ENCODE peak calls at places on chromosomes 1 and 21, in four cellular contexts. W is upper lobe of left lung, S is suprapubic skin, C is lung. U is an unnamed sample. For H3K4me1, the result is how much of the 10 kb centered on the place peaks cover.

GRCh38 chr1:56160916-56161315 is 418.4 kb downstream of the PLPP3 start:
- DNase-seq in W (no peak), S (no peak), C (no peak), U (no peak)

GRCh38 chr1:14924012-14924452 is 229.5 kb upstream of the TMEM51 start:
- DNase-seq in W (peak), S (peak), C (no peak), U (no peak)

GRCh38 chr1:169514566-169515270 is 29.0 kb upstream of the SLC19A2 start:
- DNase-seq in W (no peak), S (no peak), C (no peak), U (no peak)

GRCh38 chr1:49297783-49298182 is 521.1 kb upstream of the BEND5 start:
- DNase-seq in W (no peak), S (no peak), C (no peak), U (no peak)

GRCh38 chr21:32494946-32495703 is 82.6 kb downstream of the EVA1C start:
- DNase-seq in W (no peak), S (no peak), C (no peak), U (no peak)

GRCh38 chr1:20483833-20484525 is 2.0 kb downstream of the CAMK2N1 start:
- DNase-seq in W (no peak), S (no peak), C (no peak), U (no peak)

GRCh38 chr21:32083175-32083574 is 195.7 kb downstream of the MIS18A start:
- DNase-seq in W (no peak), S (no peak), C (no peak), U (no peak)

GRCh38 chr1:119784127-119784781 is 15.5 kb upstream of the HMGCS2 start:
- DNase-seq in W (peak), S (peak), C (peak), U (no peak)

GRCh38 chr21:25501996-25502665 is 105.2 kb downstream of the MRPL39 start:
- DNase-seq in W (peak), S (no peak), C (no peak), U (no peak)

GRCh38 chr1:230270185-230270939 is 155.8 kb downstream of the PGBD5 start:
- DNase-seq in W (no peak), S (no peak), C (no peak), U (no peak)

GRCh38 chr1:30328100-30328370 is 395.4 kb downstream of the MATN1 start:
- DNase-seq in W (no peak), S (no peak), C (no peak), U (no peak)

GRCh38 chr1:245579881-245580280 is 425.1 kb downstream of the KIF26B start:
- DNase-seq in W (no peak), S (peak), C (no peak), U (no peak)

GRCh38 chr1:7467476-7468175 is 303.5 kb upstream of the VAMP3 start:
- DNase-seq in W (no peak), S (no peak), C (no peak), U (no peak)

GRCh38 chr1:202143011-202143767 is 1.3 kb downstream of the ARL8A start:
- DNase-seq in W (peak), S (no peak), C (peak), U (no peak)

GRCh38 chr1:54310439-54311328 is 95.5 kb downstream of the SSBP3 start:
- DNase-seq in W (peak), S (no peak), C (peak), U (no peak)

GRCh38 chr1:221939598-221939997 is 197.7 kb upstream of the DUSP10 start:
- DNase-seq in W (no peak), S (no peak), C (no peak), U (no peak)

GRCh38 chr1:115748396-115749130 is 20.0 kb downstream of the CASQ2 start:
- DNase-seq in W (no peak), S (no peak), C (no peak), U (no peak)

GRCh38 chr1:178057131-178057765 is 36.7 kb upstream of the RASAL2 start:
- DNase-seq in W (no peak), S (no peak), C (no peak), U (no peak)

GRCh38 chr1:178052650-178053461 is 41.0 kb upstream of the RASAL2 start:
- DNase-seq in W (no peak), S (no peak), C (no peak), U (no peak)

GRCh38 chr1:178057863-178058576 is 35.9 kb upstream of the RASAL2 start:
- DNase-seq in W (peak), S (no peak), C (no peak), U (no peak)

GRCh38 chr1:178055093-178055492 is 38.8 kb upstream of the RASAL2 start:
- DNase-seq in W (peak), S (no peak), C (peak), U (no peak)

GRCh38 chr1:178055779-178056471 is 38.0 kb upstream of the RASAL2 start:
- DNase-seq in W (peak), S (no peak), C (no peak), U (no peak)
- H3K4me1 ChIP-seq in W (half or more), S (half or more), C (under half), U (under half)

GRCh38 chr1:29201595-29202051 is 19.9 kb upstream of the SRSF4 start:
- DNase-seq in W (no peak), S (no peak), C (no peak), U (no peak)

GRCh38 chr1:29202584-29203340 is 21.1 kb upstream of the SRSF4 start:
- DNase-seq in W (peak), S (peak), C (peak), U (no peak)

GRCh38 chr1:29200905-29201594 is 19.4 kb upstream of the SRSF4 start:
- DNase-seq in W (no peak), S (no peak), C (no peak), U (no peak)

GRCh38 chr1:29197993-29198392 is 16.3 kb upstream of the SRSF4 start:
- DNase-seq in W (no peak), S (no peak), C (no peak), U (no peak)

GRCh38 chr1:29202053-29202452 is 20.4 kb upstream of the SRSF4 start:
- DNase-seq in W (peak), S (no peak), C (no peak), U (no peak)
- H3K4me1 ChIP-seq in W (under half), S (under half), C (under half), U (under half)

GRCh38 chr1:231866392-231867331 is 240.1 kb downstream of the DISC1 start:
- DNase-seq in W (peak), S (no peak), C (peak), U (no peak)
- H3K4me1 ChIP-seq in W (under half), S (under half), C (under half), U (under half)

GRCh38 chr1:91015358-91015780 is 6.5 kb downstream of the ZNF644 start:
- DNase-seq in W (no peak), S (no peak), C (no peak), U (no peak)
- H3K4me1 ChIP-seq in W (half or more), S (under half), C (under half), U (half or more)

GRCh38 chr1:3497521-3497920 is 43.1 kb downstream of the ARHGEF16 start:
- DNase-seq in W (no peak), S (no peak), C (no peak), U (no peak)
- H3K4me1 ChIP-seq in W (under half), S (under half), C (under half), U (under half)

DNA sequence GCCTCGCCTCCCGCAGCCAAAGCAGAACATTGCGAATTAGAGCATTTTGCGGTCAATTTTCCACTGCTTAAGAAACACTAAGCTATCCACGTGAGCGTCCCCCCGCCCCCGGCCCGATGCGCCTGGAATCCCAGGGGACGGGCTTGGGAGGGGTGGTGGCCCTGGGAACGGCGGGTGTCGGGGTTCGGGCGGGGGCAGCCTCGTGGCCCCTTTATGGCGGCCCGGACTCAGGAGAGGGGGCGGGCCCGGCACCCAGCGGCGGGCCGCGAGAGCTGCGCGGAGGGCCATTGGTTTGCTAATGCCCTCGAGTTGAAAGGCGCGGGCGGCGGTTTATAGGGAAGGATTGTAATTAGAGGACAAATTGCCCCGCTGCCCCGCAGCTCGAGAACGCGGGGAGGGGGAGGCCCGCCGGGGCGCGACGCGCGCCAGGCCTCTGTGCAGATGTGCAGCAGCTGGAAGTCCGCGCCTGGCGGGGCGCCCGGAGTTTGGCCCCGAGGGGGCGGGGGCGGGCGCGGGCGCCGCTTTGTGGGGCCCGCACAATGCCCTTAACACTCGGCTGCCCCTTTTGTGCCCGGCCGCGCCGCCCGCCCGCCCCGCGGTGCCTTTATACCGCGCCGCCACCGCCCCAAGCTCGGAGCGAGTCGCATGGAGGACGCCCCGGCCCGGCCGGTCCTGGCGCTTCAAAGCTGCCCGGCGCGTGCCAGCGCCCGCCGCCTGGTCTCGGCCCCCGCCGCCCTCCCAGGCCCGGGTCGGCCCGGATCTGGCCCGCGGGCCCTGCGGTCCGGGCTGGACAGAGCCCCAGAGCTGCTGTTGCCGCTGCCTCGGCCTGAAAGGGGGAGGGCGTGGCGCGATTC is 1.9 kb upstream of the HES3 start:
- DNase-seq in W (no peak), S (no peak), C (no peak), U (no peak)
- H3K4me1 ChIP-seq in W (under half), S (under half), C (under half), U (under half)

GRCh38 chr21:37386151-37386550 is 19.6 kb downstream of the DYRK1A start:
- DNase-seq in W (no peak), S (no peak), C (no peak), U (no peak)
- H3K4me1 ChIP-seq in W (half or more), S (half or more), C (under half), U (half or more)

GRCh38 chr1:107840746-107841145 is 124.2 kb downstream of the VAV3 start:
- DNase-seq in W (no peak), S (no peak), C (no peak), U (no peak)
- H3K4me1 ChIP-seq in W (under half), S (under half), C (under half), U (under half)

GRCh38 chr1:232556336-232556735 is 73.6 kb downstream of the SIPA1L2 start:
- DNase-seq in W (no peak), S (no peak), C (no peak), U (no peak)

GRCh38 chr1:232553050-232553754 is 76.7 kb downstream of the SIPA1L2 start:
- DNase-seq in W (peak), S (peak), C (peak), U (no peak)

GRCh38 chr1:232555581-232556189 is 74.2 kb downstream of the SIPA1L2 start:
- DNase-seq in W (no peak), S (no peak), C (no peak), U (no peak)

GRCh38 chr1:232553809-232554208 is 76.1 kb downstream of the SIPA1L2 start:
- DNase-seq in W (no peak), S (no peak), C (no peak), U (no peak)

DNA sequence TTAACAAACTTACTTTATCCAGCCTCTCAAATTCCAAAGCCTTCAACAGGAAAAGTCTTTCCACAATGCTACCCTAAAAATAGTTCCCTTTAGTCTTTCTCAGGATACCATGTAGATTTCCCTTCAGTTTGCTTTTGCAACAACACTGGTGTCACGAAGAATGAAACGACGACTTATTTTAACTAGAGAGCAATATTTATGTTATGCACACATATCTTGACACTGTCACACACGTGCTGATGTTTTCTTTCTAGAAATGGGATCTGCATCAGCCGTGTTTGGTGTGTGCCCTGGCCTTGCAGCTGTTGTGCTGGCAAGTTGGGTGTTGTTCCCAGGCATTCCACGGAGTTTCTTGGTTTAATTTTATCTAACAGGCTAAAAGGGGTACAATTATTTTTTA is 75.5 kb downstream of the SIPA1L2 start:
- DNase-seq in W (no peak), S (no peak), C (no peak), U (no peak)
- H3K4me1 ChIP-seq in W (under half), S (under half), C (under half), U (under half)

GRCh38 chr1:35229587-35230360 is 36.8 kb upstream of the SFPQ start:
- DNase-seq in W (no peak), S (no peak), C (no peak), U (no peak)
- H3K4me1 ChIP-seq in W (under half), S (under half), C (under half), U (under half)

U was measured in vagina.